ENCODE peak calls at places on chromosomes 7 and 10, in ten cellular contexts. W, Z, G, R, B, S, V, L, J and C are unnamed samples.

GRCh38 chr10:35307297-35307696 is 29.0 kb upstream of the CCNY start:
- DNase-seq in W (peak; percentile 84), Z (no peak), G (no peak), R (no peak), B (peak; percentile 61), S (no peak), V (no peak), L (no peak), J (no peak), C (no peak)

GRCh38 chr7:87876759-87877234 is 504 bp downstream of the DBF4 start:
- DNase-seq in W (peak; percentile 64), Z (no peak), G (peak; percentile 26), R (peak; percentile 13), B (peak; percentile 46), S (peak; percentile 81), V (peak; percentile 73), L (peak; percentile 71), J (peak; percentile 72), C (peak; percentile 80)

GRCh38 chr7:116122972-116123595 is 87.3 kb upstream of the TES start:
- DNase-seq in W (peak; percentile 24), Z (no peak), G (no peak), R (no peak), B (peak; percentile 30), S (peak; percentile 47), V (no peak), L (peak; percentile 65), J (no peak), C (no peak)

GRCh38 chr10:132457328-132458070 is 60.5 kb downstream of the PWWP2B start:
- DNase-seq in W (no peak), Z (no peak), G (no peak), R (no peak), B (no peak), S (no peak), V (no peak), L (peak; percentile 42), J (peak; percentile 45), C (peak; percentile 46)

GRCh38 chr10:67893637-67894036 is 9.2 kb downstream of the SIRT1 start:
- DNase-seq in W (no peak), Z (no peak), G (no peak), R (no peak), B (no peak), S (no peak), V (no peak), L (no peak), J (no peak), C (no peak)

GRCh38 chr10:130960531-130960930 is 351.0 kb downstream of the TCERG1L start:
- DNase-seq in W (no peak), Z (no peak), G (no peak), R (no peak), B (no peak), S (no peak), V (no peak), L (no peak), J (no peak), C (no peak)

GRCh38 chr10:114779803-114780609 is 41.6 kb upstream of the FHIP2A start:
- DNase-seq in W (peak; percentile 83), Z (peak; percentile 14), G (no peak), R (no peak), B (peak; percentile 88), S (peak; percentile 82), V (peak; percentile 16), L (no peak), J (no peak), C (no peak)

GRCh38 chr10:99924451-99924850 is 85.3 kb downstream of the DNMBP start:
- DNase-seq in W (no peak), Z (no peak), G (no peak), R (no peak), B (no peak), S (no peak), V (no peak), L (no peak), J (no peak), C (no peak)

GRCh38 chr7:31443457-31443856 is 70.4 kb upstream of the ITPRID1 start:
- DNase-seq in W (peak; percentile 46), Z (peak; percentile 45), G (no peak), R (no peak), B (peak; percentile 25), S (peak; percentile 44), V (no peak), L (peak; percentile 63), J (no peak), C (no peak)

GRCh38 chr7:2689951-2690705 is 2.1 kb downstream of the AMZ1 start:
- DNase-seq in W (no peak), Z (no peak), G (no peak), R (no peak), B (peak; percentile 58), S (peak; percentile 55), V (no peak), L (peak; percentile 24), J (no peak), C (no peak)

GRCh38 chr10:13712799-13713581 is 126.2 kb downstream of the PRPF18 start:
- DNase-seq in W (peak; percentile 86), Z (no peak), G (peak; percentile 53), R (peak; percentile 15), B (peak; percentile 99), S (peak; percentile 99), V (peak; percentile 66), L (no peak), J (peak; percentile 88), C (peak; percentile 83)

GRCh38 chr7:38637957-38638356 is 6.8 kb upstream of the AMPH start:
- DNase-seq in W (no peak), Z (no peak), G (no peak), R (no peak), B (no peak), S (no peak), V (no peak), L (no peak), J (no peak), C (no peak)

GRCh38 chr7:141072548-141073172 is 1.2 kb upstream of the TMEM178B start:
- DNase-seq in W (peak; percentile 53), Z (peak; percentile 48), G (no peak), R (no peak), B (peak; percentile 74), S (peak; percentile 40), V (peak; percentile 19), L (peak; percentile 96), J (peak; percentile 86), C (no peak)

GRCh38 chr7:88310950-88311674 is 4.4 kb upstream of the STEAP4 start:
- DNase-seq in W (no peak), Z (no peak), G (no peak), R (no peak), B (no peak), S (no peak), V (no peak), L (no peak), J (no peak), C (no peak)

GRCh38 chr10:125060851-125061556 is 99.4 kb downstream of the CTBP2 start:
- DNase-seq in W (peak; percentile 72), Z (peak; percentile 45), G (peak; percentile 82), R (no peak), B (peak; percentile 75), S (peak; percentile 80), V (peak; percentile 89), L (no peak), J (peak; percentile 90), C (peak; percentile 91)

GRCh38 chr10:90847436-90847835 is 10.4 kb downstream of the HTR7 start:
- DNase-seq in W (peak; percentile 91), Z (no peak), G (no peak), R (no peak), B (peak; percentile 80), S (no peak), V (no peak), L (no peak), J (no peak), C (no peak)

DNA sequence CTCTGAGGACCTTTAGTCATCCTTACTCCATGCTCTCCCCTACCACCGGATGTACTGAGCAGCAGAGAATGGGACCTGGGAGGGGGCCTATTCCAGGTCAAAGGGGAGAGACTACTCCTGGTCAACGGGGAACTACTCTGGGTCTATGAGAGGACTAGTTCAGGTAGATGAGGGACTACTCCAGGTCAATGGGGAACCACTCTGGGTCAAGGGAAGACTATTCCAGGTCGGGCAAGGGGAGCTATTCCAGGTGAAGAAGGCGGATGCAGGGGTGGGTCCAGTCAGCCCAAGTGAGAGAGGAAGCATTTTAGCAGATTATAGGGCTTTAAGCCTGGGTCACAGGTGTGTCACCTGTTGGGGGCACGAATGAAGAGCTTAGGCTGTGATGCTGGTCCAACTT is 35.4 kb downstream of the CCM2 start:
- DNase-seq in W (no peak), Z (no peak), G (no peak), R (no peak), B (no peak), S (no peak), V (no peak), L (no peak), J (no peak), C (no peak)
- H3K4me1 ChIP-seq in W (peaks cover 39% of the 10 kb centered on the region), Z (peaks cover 15% of the 10 kb centered on the region), G (peaks cover 3% of the 10 kb centered on the region), R (peaks cover 63% of the 10 kb centered on the region), B (peaks cover 8% of the 10 kb centered on the region), S (peaks cover 19% of the 10 kb centered on the region), V (peaks cover 9% of the 10 kb centered on the region), L (peaks cover 11% of the 10 kb centered on the region), J (peaks cover 15% of the 10 kb centered on the region), C (peaks cover 14% of the 10 kb centered on the region)

GRCh38 chr7:91267558-91267955 is 3.3 kb downstream of the FZD1 start:
- DNase-seq in W (peak; percentile 44), Z (no peak), G (no peak), R (no peak), B (peak; percentile 97), S (peak; percentile 17), V (no peak), L (no peak), J (no peak), C (no peak)
- H3K4me3 ChIP-seq in W (peak overlapping the region; percentile 25), Z (peak overlapping the region; percentile 77), G (peak overlapping the region; percentile 60), R (peak overlapping the region; percentile 95), B (peak overlapping the region; percentile 85), S (peak overlapping the region; percentile 93), V (peak overlapping the region; percentile 90), L (no peak overlapping the region), J (peak overlapping the region; percentile 71), C (peak overlapping the region; percentile 82)

DNA sequence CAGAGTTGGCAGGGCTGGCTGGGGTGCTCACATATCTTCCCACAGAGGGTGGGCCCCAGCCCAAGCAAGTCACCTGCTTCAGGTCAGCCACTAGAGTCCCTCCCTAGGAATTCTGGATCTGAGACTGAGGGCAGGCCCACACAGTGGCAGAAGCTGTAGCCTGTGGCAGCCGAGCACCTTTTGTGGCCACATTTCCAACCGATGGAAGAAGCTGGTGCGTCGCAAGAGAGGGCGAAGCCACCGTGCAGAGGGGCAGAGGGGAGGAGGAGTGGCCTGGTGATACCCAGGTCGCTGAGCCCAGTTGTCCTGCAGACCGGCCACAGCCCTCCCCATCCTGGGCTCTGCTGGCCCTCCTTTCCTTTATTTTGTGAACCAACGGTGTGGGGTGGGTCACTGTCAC is 5.3 kb downstream of the POLM start:
- DNase-seq in W (no peak), Z (no peak), G (no peak), R (no peak), B (no peak), S (no peak), V (no peak), L (no peak), J (peak; percentile 29), C (no peak)
- H3K4me1 ChIP-seq in W (peaks cover 24% of the 10 kb centered on the region), Z (no peaks in the 10 kb centered on the region), G (peaks cover 3% of the 10 kb centered on the region), R (peaks cover 97% of the 10 kb centered on the region), B (peaks cover 32% of the 10 kb centered on the region), S (peaks cover 44% of the 10 kb centered on the region), V (peaks cover 12% of the 10 kb centered on the region), L (no peaks in the 10 kb centered on the region), J (peaks cover 63% of the 10 kb centered on the region), C (peaks cover 31% of the 10 kb centered on the region)

DNA sequence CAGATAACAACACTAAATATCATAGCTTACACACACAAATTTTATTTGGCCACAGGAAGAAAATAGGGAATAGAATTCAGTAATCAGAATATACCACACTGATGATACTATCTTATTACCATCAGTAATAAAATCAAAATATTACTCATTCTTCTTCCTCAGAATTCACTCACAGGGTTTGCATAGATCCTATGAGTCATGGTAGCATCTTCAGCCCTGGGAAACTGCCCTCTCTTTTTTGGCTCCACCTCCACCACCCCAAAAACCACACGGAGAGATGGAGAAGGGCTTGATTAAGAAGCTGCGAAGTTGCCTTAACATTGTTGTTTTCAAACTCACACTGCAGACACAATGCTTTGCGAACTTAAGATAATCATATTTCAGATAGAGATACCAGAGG is 154.1 kb upstream of the AHR start:
- DNase-seq in W (peak; percentile 78), Z (no peak), G (no peak), R (no peak), B (peak; percentile 37), S (peak; percentile 34), V (no peak), L (no peak), J (no peak), C (no peak)
- H3K4me3 ChIP-seq in W (no peak overlapping the region), Z (no peak overlapping the region), G (no peak overlapping the region), R (no peak overlapping the region), B (no peak overlapping the region), S (peak overlapping the region; percentile 42), V (no peak overlapping the region), L (no peak overlapping the region), J (no peak overlapping the region), C (no peak overlapping the region)